ENCODE peak calls at places on chromosome 11, in seven cellular contexts. One of them, this sample, is unnamed.
A peak's percentile ranks its signal among the peaks of the same experiment; 100 is the strongest.

GRCh38 chr11:19597194-19597593 is 115.4 kb upstream of the NAV2 start:
- DNase-seq in HepG2: no peak
- DNase-seq in CD8-positive, alpha-beta T cell: no peak
- DNase-seq in neural progenitor cell: no peak
- DNase-seq in right atrium auricular region: no peak
- DNase-seq in esophagus squamous epithelium: no peak
- DNase-seq in CD8-positive, alpha-beta memory T cell: no peak
- DNase-seq in this sample: no peak

GRCh38 chr11:116703421-116703820 is 69.4 kb downstream of the BUD13 start:
- DNase-seq in right atrium auricular region: no peak
- DNase-seq in CD8-positive, alpha-beta memory T cell: no peak
- DNase-seq in HepG2: no peak
- DNase-seq in esophagus squamous epithelium: no peak
- DNase-seq in neural progenitor cell: peak; percentile 89
- DNase-seq in CD8-positive, alpha-beta T cell: no peak
- DNase-seq in this sample: no peak

GRCh38 chr11:13885083-13885482 is 77.4 kb upstream of the SPON1 start:
- DNase-seq in CD8-positive, alpha-beta T cell: no peak
- DNase-seq in right atrium auricular region: no peak
- DNase-seq in CD8-positive, alpha-beta memory T cell: no peak
- DNase-seq in HepG2: no peak
- DNase-seq in esophagus squamous epithelium: no peak
- DNase-seq in neural progenitor cell: no peak
- DNase-seq in this sample: no peak

GRCh38 chr11:121249039-121249663 is 43.4 kb upstream of the SC5D start:
- DNase-seq in CD8-positive, alpha-beta memory T cell: no peak
- DNase-seq in HepG2: peak; percentile 23
- DNase-seq in neural progenitor cell: peak; percentile 51
- DNase-seq in CD8-positive, alpha-beta T cell: no peak
- DNase-seq in esophagus squamous epithelium: no peak
- DNase-seq in right atrium auricular region: no peak
- DNase-seq in this sample: peak; percentile 51

GRCh38 chr11:131893103-131893502 is 522.7 kb downstream of the NTM start:
- DNase-seq in neural progenitor cell: no peak
- DNase-seq in CD8-positive, alpha-beta memory T cell: no peak
- DNase-seq in esophagus squamous epithelium: no peak
- DNase-seq in CD8-positive, alpha-beta T cell: no peak
- DNase-seq in right atrium auricular region: no peak
- DNase-seq in HepG2: no peak
- DNase-seq in this sample: no peak

GRCh38 chr11:120108154-120108784 is 29.6 kb downstream of the TRIM29 start:
- DNase-seq in esophagus squamous epithelium: no peak
- DNase-seq in neural progenitor cell: peak; percentile 87
- DNase-seq in right atrium auricular region: no peak
- DNase-seq in CD8-positive, alpha-beta memory T cell: peak; percentile 55
- DNase-seq in HepG2: peak; percentile 14
- DNase-seq in CD8-positive, alpha-beta T cell: peak; percentile 52
- DNase-seq in this sample: peak; percentile 67

GRCh38 chr11:81237139-81237538 is 1496.5 kb downstream of the FAM181B start:
- DNase-seq in esophagus squamous epithelium: no peak
- DNase-seq in right atrium auricular region: no peak
- DNase-seq in CD8-positive, alpha-beta memory T cell: no peak
- DNase-seq in CD8-positive, alpha-beta T cell: no peak
- DNase-seq in HepG2: peak; percentile 49
- DNase-seq in neural progenitor cell: peak; percentile 62
- DNase-seq in this sample: peak; percentile 72

GRCh38 chr11:133082851-133083488 is 449.3 kb downstream of the OPCML start:
- DNase-seq in neural progenitor cell: peak; percentile 89
- DNase-seq in CD8-positive, alpha-beta T cell: peak; percentile 22
- DNase-seq in right atrium auricular region: no peak
- DNase-seq in HepG2: peak; percentile 12
- DNase-seq in esophagus squamous epithelium: no peak
- DNase-seq in CD8-positive, alpha-beta memory T cell: no peak
- DNase-seq in this sample: peak; percentile 60

GRCh38 chr11:114832532-114833125 is 154.3 kb downstream of the NXPE2 start:
- DNase-seq in esophagus squamous epithelium: no peak
- DNase-seq in neural progenitor cell: no peak
- DNase-seq in HepG2: no peak
- DNase-seq in CD8-positive, alpha-beta T cell: no peak
- DNase-seq in CD8-positive, alpha-beta memory T cell: no peak
- DNase-seq in right atrium auricular region: no peak
- DNase-seq in this sample: no peak

GRCh38 chr11:111977141-111978027 is 40.2 kb downstream of the DIXDC1 start:
- DNase-seq in neural progenitor cell: peak; percentile 74
- DNase-seq in HepG2: no peak
- DNase-seq in right atrium auricular region: peak; percentile 72
- DNase-seq in CD8-positive, alpha-beta T cell: peak; percentile 15
- DNase-seq in esophagus squamous epithelium: no peak
- DNase-seq in CD8-positive, alpha-beta memory T cell: no peak
- DNase-seq in this sample: peak; percentile 36

GRCh38 chr11:93100211-93100610 is 97.6 kb downstream of the SLC36A4 start:
- DNase-seq in HepG2: no peak
- DNase-seq in neural progenitor cell: no peak
- DNase-seq in right atrium auricular region: no peak
- DNase-seq in CD8-positive, alpha-beta T cell: no peak
- DNase-seq in CD8-positive, alpha-beta memory T cell: no peak
- DNase-seq in esophagus squamous epithelium: no peak
- DNase-seq in this sample: no peak

GRCh38 chr11:128881221-128881620 is 9.9 kb upstream of the KCNJ5 start:
- DNase-seq in HepG2: no peak
- DNase-seq in CD8-positive, alpha-beta memory T cell: no peak
- DNase-seq in neural progenitor cell: no peak
- DNase-seq in CD8-positive, alpha-beta T cell: no peak
- DNase-seq in esophagus squamous epithelium: no peak
- DNase-seq in right atrium auricular region: no peak
- DNase-seq in this sample: no peak

GRCh38 chr11:93906486-93906885 is 56.1 kb upstream of the VSTM5 start:
- DNase-seq in HepG2: no peak
- DNase-seq in right atrium auricular region: no peak
- DNase-seq in esophagus squamous epithelium: no peak
- DNase-seq in CD8-positive, alpha-beta memory T cell: no peak
- DNase-seq in CD8-positive, alpha-beta T cell: no peak
- DNase-seq in neural progenitor cell: no peak
- DNase-seq in this sample: no peak

GRCh38 chr11:86041975-86042378 is 26.9 kb downstream of the PICALM start:
- DNase-seq in neural progenitor cell: peak; percentile 88
- DNase-seq in HepG2: peak; percentile 77
- DNase-seq in right atrium auricular region: peak; percentile 82
- DNase-seq in CD8-positive, alpha-beta memory T cell: peak; percentile 62
- DNase-seq in esophagus squamous epithelium: no peak
- DNase-seq in CD8-positive, alpha-beta T cell: peak; percentile 38
- DNase-seq in this sample: peak; percentile 82

GRCh38 chr11:75400110-75400865 is 970 bp downstream of the RPS3 start:
- DNase-seq in esophagus squamous epithelium: no peak
- DNase-seq in CD8-positive, alpha-beta memory T cell: no peak
- DNase-seq in CD8-positive, alpha-beta T cell: no peak
- DNase-seq in right atrium auricular region: no peak
- DNase-seq in HepG2: peak; percentile 49
- DNase-seq in neural progenitor cell: no peak
- DNase-seq in this sample: peak; percentile 42

GRCh38 chr11:38416141-38416540 is 1818.1 kb upstream of the RAG2 start:
- DNase-seq in CD8-positive, alpha-beta T cell: no peak
- DNase-seq in neural progenitor cell: no peak
- DNase-seq in right atrium auricular region: no peak
- DNase-seq in esophagus squamous epithelium: no peak
- DNase-seq in CD8-positive, alpha-beta memory T cell: no peak
- DNase-seq in HepG2: no peak
- DNase-seq in this sample: no peak

GRCh38 chr11:111449158-111449557 is 63.0 kb downstream of the BTG4 start:
- DNase-seq in HepG2: no peak
- DNase-seq in neural progenitor cell: no peak
- DNase-seq in CD8-positive, alpha-beta memory T cell: no peak
- DNase-seq in CD8-positive, alpha-beta T cell: no peak
- DNase-seq in right atrium auricular region: no peak
- DNase-seq in esophagus squamous epithelium: no peak
- DNase-seq in this sample: no peak

DNA sequence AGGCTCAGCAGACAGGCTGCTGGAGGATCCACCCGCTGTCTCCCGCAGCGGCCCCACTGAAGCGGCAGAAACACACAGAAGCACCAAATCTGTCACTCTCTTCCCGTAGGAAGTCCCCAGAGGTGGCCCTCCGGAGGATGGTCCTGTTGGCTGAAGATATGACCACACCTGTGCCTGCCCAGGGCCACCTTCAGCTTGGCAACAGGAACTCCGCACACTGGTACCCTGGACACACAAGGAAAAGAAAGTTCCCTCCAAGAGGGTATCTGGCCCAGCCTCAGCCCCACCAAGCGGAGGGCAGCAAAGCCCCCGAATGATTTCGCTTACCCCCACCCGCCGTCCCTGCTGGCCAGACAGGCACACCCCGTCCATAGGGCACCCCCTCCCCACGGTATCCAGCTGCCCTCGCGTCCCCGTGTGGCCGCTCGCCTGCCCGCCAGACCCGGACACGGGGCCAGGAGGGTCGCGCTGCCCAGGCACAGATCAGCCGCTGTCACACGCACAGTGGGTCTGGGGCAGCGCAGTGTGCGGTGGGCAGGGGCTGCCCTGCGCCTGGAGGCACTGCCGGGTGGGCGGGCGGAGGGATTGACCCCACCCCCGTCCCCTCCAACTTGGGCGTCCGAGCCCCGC is 7.0 kb downstream of the RASSF7 start:
- DNase-seq in CD8-positive, alpha-beta T cell: no peak
- DNase-seq in neural progenitor cell: no peak
- DNase-seq in CD8-positive, alpha-beta memory T cell: peak; percentile 66
- DNase-seq in HepG2: no peak
- DNase-seq in esophagus squamous epithelium: no peak
- DNase-seq in right atrium auricular region: no peak
- DNase-seq in this sample: no peak
- H3K4me1 ChIP-seq in CD8-positive, alpha-beta T cell: peaks cover 8% of the 10 kb centered on the region
- H3K4me1 ChIP-seq in neural progenitor cell: peaks cover 32% of the 10 kb centered on the region
- H3K4me1 ChIP-seq in CD8-positive, alpha-beta memory T cell: peaks cover 9% of the 10 kb centered on the region
- H3K4me1 ChIP-seq in HepG2: peaks cover 68% of the 10 kb centered on the region
- H3K4me1 ChIP-seq in esophagus squamous epithelium: peaks cover 10% of the 10 kb centered on the region
- H3K4me1 ChIP-seq in right atrium auricular region: peaks cover 24% of the 10 kb centered on the region
- H3K4me1 ChIP-seq in this sample: peaks cover 3% of the 10 kb centered on the region

GRCh38 chr11:118223992-118224391 is 819 bp downstream of the JAML start:
- DNase-seq in CD8-positive, alpha-beta T cell: no peak
- DNase-seq in right atrium auricular region: no peak
- DNase-seq in HepG2: no peak
- DNase-seq in neural progenitor cell: no peak
- DNase-seq in esophagus squamous epithelium: no peak
- DNase-seq in CD8-positive, alpha-beta memory T cell: peak; percentile 60
- DNase-seq in this sample: no peak

GRCh38 chr11:118224512-118225180 is at the start of gene JAML:
- DNase-seq in HepG2: no peak
- DNase-seq in esophagus squamous epithelium: no peak
- DNase-seq in right atrium auricular region: no peak
- DNase-seq in CD8-positive, alpha-beta memory T cell: peak; percentile 83
- DNase-seq in CD8-positive, alpha-beta T cell: peak; percentile 68
- DNase-seq in neural progenitor cell: no peak
- DNase-seq in this sample: peak; percentile 45

GRCh38 chr11:118222437-118222836 is 2.4 kb downstream of the JAML start:
- DNase-seq in right atrium auricular region: no peak
- DNase-seq in HepG2: no peak
- DNase-seq in CD8-positive, alpha-beta memory T cell: no peak
- DNase-seq in neural progenitor cell: no peak
- DNase-seq in esophagus squamous epithelium: no peak
- DNase-seq in CD8-positive, alpha-beta T cell: no peak
- DNase-seq in this sample: no peak

GRCh38 chr11:118221419-118221818 is 3.4 kb downstream of the JAML start:
- DNase-seq in CD8-positive, alpha-beta memory T cell: no peak
- DNase-seq in neural progenitor cell: no peak
- DNase-seq in esophagus squamous epithelium: no peak
- DNase-seq in right atrium auricular region: no peak
- DNase-seq in CD8-positive, alpha-beta T cell: no peak
- DNase-seq in HepG2: no peak
- DNase-seq in this sample: no peak

GRCh38 chr11:118223576-118223975 is 1.2 kb downstream of the JAML start:
- DNase-seq in CD8-positive, alpha-beta memory T cell: no peak
- DNase-seq in esophagus squamous epithelium: no peak
- DNase-seq in neural progenitor cell: no peak
- DNase-seq in HepG2: no peak
- DNase-seq in right atrium auricular region: no peak
- DNase-seq in CD8-positive, alpha-beta T cell: no peak
- DNase-seq in this sample: no peak
- H3K4me3 ChIP-seq in CD8-positive, alpha-beta memory T cell: peak overlapping the region; percentile 76
- H3K4me3 ChIP-seq in esophagus squamous epithelium: peak overlapping the region; percentile 8
- H3K4me3 ChIP-seq in neural progenitor cell: no peak overlapping the region
- H3K4me3 ChIP-seq in HepG2: no peak overlapping the region
- H3K4me3 ChIP-seq in right atrium auricular region: peak overlapping the region; percentile 10
- H3K4me3 ChIP-seq in CD8-positive, alpha-beta T cell: peak overlapping the region; percentile 53
- H3K4me3 ChIP-seq in this sample: peak overlapping the region; percentile 44

DNA sequence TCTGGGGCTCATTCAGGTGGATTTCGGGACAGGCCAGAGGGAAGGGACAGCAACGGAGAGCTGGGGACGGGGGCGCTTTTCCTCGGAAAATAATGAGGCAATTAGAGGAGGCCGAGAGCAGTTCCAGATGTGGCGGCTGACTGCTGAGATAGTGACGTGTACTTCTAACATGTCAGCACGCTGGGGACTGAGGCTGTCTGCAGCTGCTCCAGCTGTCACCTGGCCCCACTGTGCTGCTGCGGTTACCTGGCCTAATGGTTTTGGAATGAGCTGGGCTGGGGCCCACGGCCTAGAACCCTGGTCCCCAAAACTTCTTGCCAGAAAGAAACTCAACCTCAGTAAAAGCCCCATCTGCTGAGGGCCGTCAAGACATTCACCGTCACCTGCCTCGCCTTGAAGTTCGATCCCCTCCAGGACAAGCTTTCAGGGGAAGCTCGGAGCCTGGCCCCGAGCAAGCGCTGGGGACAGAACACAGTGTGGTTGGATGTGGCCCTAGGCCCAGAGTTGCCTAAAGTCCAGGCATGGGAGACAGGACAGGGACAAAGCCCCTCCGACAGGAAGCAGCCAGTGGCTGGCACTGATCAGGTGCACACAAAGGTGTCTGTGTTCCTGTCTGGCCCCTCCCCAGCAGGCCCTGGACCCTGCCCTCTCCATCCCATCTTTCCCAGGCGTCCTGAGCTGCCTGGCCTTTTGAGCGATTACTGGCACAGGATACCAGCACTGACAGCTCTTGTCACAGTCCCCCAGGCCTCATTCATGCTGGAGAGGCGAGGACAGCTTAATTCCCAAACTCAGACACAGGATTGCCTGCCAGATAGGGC is 22.1 kb downstream of the RPUSD4 start:
- DNase-seq in CD8-positive, alpha-beta T cell: no peak
- DNase-seq in HepG2: peak; percentile 94
- DNase-seq in esophagus squamous epithelium: no peak
- DNase-seq in neural progenitor cell: no peak
- DNase-seq in right atrium auricular region: no peak
- DNase-seq in CD8-positive, alpha-beta memory T cell: no peak
- DNase-seq in this sample: no peak
- H3K27ac ChIP-seq in CD8-positive, alpha-beta T cell: no peak overlapping the region
- H3K27ac ChIP-seq in HepG2: peak overlapping the region; percentile 81
- H3K27ac ChIP-seq in esophagus squamous epithelium: no peak overlapping the region
- H3K27ac ChIP-seq in neural progenitor cell: no peak overlapping the region
- H3K27ac ChIP-seq in right atrium auricular region: no peak overlapping the region
- H3K27ac ChIP-seq in CD8-positive, alpha-beta memory T cell: no peak overlapping the region
- H3K27ac ChIP-seq in this sample: peak overlapping the region; percentile 63

DNA sequence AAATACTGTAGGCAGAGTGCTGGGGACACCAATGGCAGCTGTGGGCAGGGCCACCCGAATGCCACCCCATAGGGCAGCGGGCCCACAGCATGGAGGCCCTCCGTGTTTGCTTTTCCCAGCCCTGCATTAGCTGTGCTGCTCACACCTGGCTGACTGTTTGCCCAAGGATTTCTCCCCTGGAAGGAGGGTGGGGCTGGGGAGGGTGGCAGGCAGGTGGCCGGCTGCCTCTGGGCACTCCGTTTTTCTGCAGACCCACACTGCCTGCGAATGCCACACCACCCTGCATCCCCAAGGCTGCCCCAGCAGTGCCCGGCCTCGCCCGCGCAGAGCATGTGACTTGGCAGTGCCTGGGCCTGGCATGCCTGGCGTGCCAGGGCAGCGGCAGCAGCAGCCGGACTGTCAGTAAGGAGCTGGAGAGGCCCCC is 19.6 kb downstream of the DAGLA start:
- DNase-seq in right atrium auricular region: no peak
- DNase-seq in CD8-positive, alpha-beta T cell: no peak
- DNase-seq in esophagus squamous epithelium: no peak
- DNase-seq in CD8-positive, alpha-beta memory T cell: no peak
- DNase-seq in neural progenitor cell: no peak
- DNase-seq in HepG2: no peak
- DNase-seq in this sample: peak; percentile 68
- H3K4me1 ChIP-seq in right atrium auricular region: peaks cover 73% of the 10 kb centered on the region
- H3K4me1 ChIP-seq in CD8-positive, alpha-beta T cell: peaks cover 36% of the 10 kb centered on the region
- H3K4me1 ChIP-seq in esophagus squamous epithelium: peaks cover 70% of the 10 kb centered on the region
- H3K4me1 ChIP-seq in CD8-positive, alpha-beta memory T cell: peaks cover 32% of the 10 kb centered on the region
- H3K4me1 ChIP-seq in neural progenitor cell: peaks cover 21% of the 10 kb centered on the region
- H3K4me1 ChIP-seq in HepG2: peaks cover 42% of the 10 kb centered on the region
- H3K4me1 ChIP-seq in this sample: peaks cover 8% of the 10 kb centered on the region

This sample was measured in small intestine.